ENCODE peak calls at places on chromosomes 5 and 9, in ten cellular contexts. I is cardiac fibroblast; K is psoas muscle; R is A673; N is activated CD4-positive, alpha-beta T cell treated with anti-CD3 and anti-CD28 coated beads, Interleukin-2, amount 50 U/mL, for 48 hours; E is NCI-H2171; Q is stimulated activated CD4-positive, alpha-beta T cell treated with anti-CD3 and anti-CD28 coated beads, Interleukin-15, amount 100 ng/mL, for 1 hour; V is HFF-Myc; H is hypothalamus; A is uterus. O is an unnamed sample.

GRCh38 chr5:144267961-144268513 is 97.4 kb downstream of the KCTD16 start:
- DNase-seq in I (no peak), K (no peak), R (no peak), N (no peak), E (no peak), Q (no peak), V (no peak), H (peak; percentile 2), A (no peak), O (no peak)

GRCh38 chr9:130054820-130055219 is 1.1 kb downstream of the GPR107 start:
- DNase-seq in I (no peak), K (no peak), R (no peak), N (no peak), E (no peak), Q (no peak), V (no peak), H (no peak), A (no peak), O (no peak)

GRCh38 chr5:178416206-178416882 is 173.8 kb downstream of the COL23A1 start:
- DNase-seq in I (no peak), K (no peak), R (no peak), N (no peak), E (no peak), Q (no peak), V (no peak), H (no peak), A (no peak), O (no peak)

GRCh38 chr5:149387982-149388381 is 8.9 kb upstream of the IL17B start:
- DNase-seq in I (peak; percentile 91), K (no peak), R (no peak), N (no peak), E (no peak), Q (no peak), V (no peak), H (no peak), A (peak; percentile 93), O (no peak)

GRCh38 chr9:90025816-90026215 is 421.0 kb downstream of the GADD45G start:
- DNase-seq in I (no peak), K (no peak), R (no peak), N (no peak), E (no peak), Q (no peak), V (no peak), H (no peak), A (no peak), O (no peak)

GRCh38 chr5:10118150-10118549 is 131.5 kb downstream of the ATPSCKMT start:
- DNase-seq in I (no peak), K (no peak), R (no peak), N (no peak), E (no peak), Q (no peak), V (no peak), H (no peak), A (no peak), O (no peak)

GRCh38 chr5:130908186-130908585 is 256.9 kb downstream of the HINT1 start:
- DNase-seq in I (no peak), K (no peak), R (no peak), N (no peak), E (no peak), Q (no peak), V (no peak), H (no peak), A (no peak), O (no peak)

GRCh38 chr9:5892456-5893133 is 1.9 kb downstream of the MLANA start:
- DNase-seq in I (no peak), K (no peak), R (peak; percentile 30), N (no peak), E (no peak), Q (no peak), V (no peak), H (no peak), A (peak; percentile 37), O (no peak)

GRCh38 chr5:36199620-36200019 is 42.1 kb downstream of the NADK2 start:
- DNase-seq in I (peak; percentile 81), K (no peak), R (peak; percentile 7), N (no peak), E (no peak), Q (no peak), V (no peak), H (no peak), A (no peak), O (no peak)

GRCh38 chr5:142109356-142110045 is 922 bp downstream of the NDFIP1 start:
- DNase-seq in I (peak; percentile 37), K (no peak), R (peak; percentile 44), N (no peak), E (no peak), Q (no peak), V (no peak), H (no peak), A (peak; percentile 22), O (no peak)

GRCh38 chr5:78430816-78431215 is 70.4 kb downstream of the SCAMP1 start:
- DNase-seq in I (no peak), K (no peak), R (no peak), N (no peak), E (no peak), Q (no peak), V (no peak), H (no peak), A (no peak), O (no peak)

GRCh38 chr5:83000448-83000847 is 76.7 kb downstream of the TMEM167A start:
- DNase-seq in I (no peak), K (no peak), R (peak; percentile 19), N (no peak), E (no peak), Q (no peak), V (no peak), H (no peak), A (no peak), O (peak; percentile 16)

GRCh38 chr5:57441557-57441956 is 41.1 kb downstream of the ACTBL2 start:
- DNase-seq in I (peak; percentile 98), K (no peak), R (peak; percentile 69), N (no peak), E (peak; percentile 58), Q (no peak), V (peak; percentile 99), H (no peak), A (no peak), O (no peak)

GRCh38 chr5:69209607-69210006 is 20.2 kb downstream of the CENPH start:
- DNase-seq in I (peak; percentile 11), K (no peak), R (no peak), N (no peak), E (no peak), Q (no peak), V (no peak), H (no peak), A (no peak), O (no peak)

GRCh38 chr5:81850932-81851331 is 100.0 kb upstream of the SSBP2 start:
- DNase-seq in I (no peak), K (no peak), R (no peak), N (no peak), E (no peak), Q (no peak), V (no peak), H (no peak), A (no peak), O (no peak)

GRCh38 chr9:129702563-129702962 is 37.1 kb downstream of the PRRX2 start:
- DNase-seq in I (peak; percentile 36), K (no peak), R (no peak), N (no peak), E (no peak), Q (no peak), V (peak; percentile 97), H (no peak), A (no peak), O (no peak)

GRCh38 chr5:177094224-177095087 is 7.7 kb downstream of the FGFR4 start:
- DNase-seq in I (peak; percentile 94), K (peak; percentile 82), R (no peak), N (no peak), E (no peak), Q (no peak), V (no peak), H (no peak), A (peak; percentile 85), O (no peak)

GRCh38 chr5:177479774-177480173 is 6.3 kb upstream of the DBN1 start:
- DNase-seq in I (peak; percentile 56), K (no peak), R (no peak), N (no peak), E (no peak), Q (no peak), V (no peak), H (no peak), A (peak; percentile 60), O (no peak)

GRCh38 chr5:151196556-151197290 is 27.2 kb downstream of the CCDC69 start:
- DNase-seq in I (no peak), K (no peak), R (no peak), N (no peak), E (no peak), Q (no peak), V (no peak), H (no peak), A (no peak), O (no peak)

GRCh38 chr5:94618029-94618492 is 343 bp downstream of the KIAA0825 start:
- DNase-seq in I (peak; percentile 76), K (peak; percentile 47), R (peak; percentile 66), N (no peak), E (peak; percentile 6), Q (no peak), V (peak; percentile 33), H (peak; percentile 56), A (peak; percentile 34), O (no peak)

O was measured in NCI-H1694.